ENCODE peak calls at places on chromosomes 1 and 21, in eight cellular contexts. X is bronchial epithelial cell, Y is Panc1, J is thoracic aorta, B is epithelial cell of proximal tubule, U is fibroblast of lung, F is fibroblast of pulmonary artery, V is lower leg skin. C is an unnamed sample.

GRCh38 chr21:17472592-17473271 is 40.1 kb upstream of the CXADR start:
- DNase-seq in F (no peak), B (no peak), U (no peak), Y (no peak), X (no peak), J (no peak), V (no peak), C (no peak)

GRCh38 chr21:25772680-25773079 is 37.9 kb downstream of the GABPA start:
- DNase-seq in V (no peak), J (no peak), Y (no peak), U (peak), B (no peak), X (peak), F (peak), C (no peak)

GRCh38 chr1:88074661-88075060 is 609.4 kb upstream of the PKN2 start:
- DNase-seq in F (no peak), J (no peak), U (no peak), V (no peak), B (no peak), X (no peak), Y (no peak), C (no peak)

GRCh38 chr1:87399701-87400100 is 71.0 kb downstream of the LMO4 start:
- DNase-seq in V (no peak), X (no peak), Y (no peak), F (no peak), B (no peak), U (peak), J (no peak), C (no peak)

GRCh38 chr1:64733576-64734288 is 11.1 kb upstream of the RAVER2 start:
- DNase-seq in J (no peak), F (peak), U (peak), B (no peak), V (no peak), X (no peak), Y (no peak), C (peak)

GRCh38 chr1:168683871-168684270 is 45.1 kb downstream of the DPT start:
- DNase-seq in F (no peak), U (no peak), Y (no peak), V (no peak), B (no peak), X (no peak), J (no peak), C (no peak)

GRCh38 chr1:7596126-7596755 is 174.9 kb upstream of the VAMP3 start:
- DNase-seq in Y (no peak), F (no peak), U (no peak), V (peak), J (no peak), B (no peak), X (no peak), C (no peak)

GRCh38 chr1:218374972-218375371 is 29.8 kb downstream of the TGFB2 start:
- DNase-seq in Y (no peak), X (peak), J (no peak), B (no peak), F (peak), V (no peak), U (peak), C (peak)

GRCh38 chr1:98761238-98761637 is 99.7 kb downstream of the SNX7 start:
- DNase-seq in B (no peak), V (no peak), U (no peak), Y (no peak), J (no peak), F (no peak), X (peak), C (no peak)

GRCh38 chr1:4170953-4171352 is 270.9 kb upstream of the C1orf174 start:
- DNase-seq in F (no peak), J (no peak), B (no peak), X (no peak), U (no peak), Y (no peak), V (peak), C (no peak)

GRCh38 chr1:222817529-222817928 is 2.7 kb downstream of the DISP1 start:
- DNase-seq in B (peak), V (no peak), U (peak), X (peak), J (peak), F (peak), Y (peak), C (peak)

GRCh38 chr21:35138665-35139381 is 89.7 kb upstream of the RUNX1 start:
- DNase-seq in U (peak), B (no peak), F (peak), V (no peak), X (peak), J (no peak), Y (no peak), C (peak)

GRCh38 chr1:108585343-108585742 is 25.4 kb downstream of the EEIG2 start:
- DNase-seq in V (no peak), F (no peak), X (no peak), J (no peak), B (no peak), U (no peak), Y (no peak), C (no peak)

GRCh38 chr1:72241397-72241796 is 40.9 kb downstream of the NEGR1 start:
- DNase-seq in V (no peak), J (no peak), B (peak), X (peak), F (peak), Y (no peak), U (no peak), C (peak)

GRCh38 chr1:109890115-109890953 is 20.3 kb upstream of the CSF1 start:
- DNase-seq in U (no peak), X (no peak), B (no peak), J (no peak), V (no peak), Y (no peak), F (no peak), C (no peak)

GRCh38 chr1:90135306-90135705 is 140.4 kb downstream of the ZNF326 start:
- DNase-seq in V (no peak), F (peak), X (no peak), J (no peak), B (no peak), U (no peak), Y (no peak), C (no peak)

GRCh38 chr1:90132306-90132705 is 137.4 kb downstream of the ZNF326 start:
- DNase-seq in F (no peak), U (no peak), V (no peak), Y (no peak), J (no peak), B (no peak), X (no peak), C (no peak)

GRCh38 chr1:90127288-90127953 is 132.5 kb downstream of the ZNF326 start:
- DNase-seq in Y (no peak), X (peak), J (no peak), B (no peak), V (no peak), U (peak), F (no peak), C (no peak)

DNA sequence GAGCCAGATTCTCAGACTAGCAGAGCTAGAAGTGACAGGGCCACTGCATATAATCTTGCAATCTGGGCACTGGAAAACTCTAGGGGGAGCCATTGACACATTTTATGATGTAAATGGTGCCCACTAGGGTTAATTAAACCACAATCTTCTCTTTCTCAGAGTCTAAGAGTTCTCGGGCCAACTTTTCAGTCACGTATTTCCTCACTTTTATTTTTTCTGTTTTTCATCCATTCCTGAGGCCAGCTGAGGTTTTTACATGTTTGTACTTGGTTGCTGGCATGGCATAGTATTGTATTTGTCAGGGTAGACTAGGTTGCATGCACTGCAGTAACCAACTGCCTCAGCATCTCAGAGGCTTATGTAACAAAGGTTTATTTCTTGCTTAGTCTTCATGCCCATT is 138.2 kb downstream of the ZNF326 start:
- DNase-seq in U (peak), Y (no peak), V (no peak), B (peak), J (no peak), F (peak), X (peak), C (peak)
- TF ChIP-seq CTCF in U (no peak), Y (peak), V (no peak), B (peak), J (peak), F (peak), X (peak), C (peak)

DNA sequence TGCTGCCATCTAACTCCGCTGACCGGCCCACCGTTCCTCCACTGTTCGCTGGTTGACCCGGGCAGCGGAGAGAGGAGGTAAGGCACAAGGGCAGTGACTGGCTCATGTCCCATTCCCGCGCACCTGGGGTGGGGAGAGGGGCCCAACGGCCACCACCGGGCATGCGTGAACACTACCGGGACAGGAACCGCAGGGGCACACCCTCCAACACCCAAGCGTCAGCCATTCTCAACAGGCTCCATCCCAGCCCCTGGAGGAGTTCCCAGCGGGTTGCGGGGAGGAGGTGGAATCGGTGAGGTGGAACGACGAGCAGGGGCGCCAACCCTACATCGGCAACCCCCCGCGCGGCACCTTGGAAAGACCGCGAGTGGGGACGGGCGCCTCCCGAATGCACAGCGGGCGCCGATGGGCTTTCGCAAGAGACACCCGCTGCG is 126.7 kb downstream of the LIPI start:
- DNase-seq in Y (no peak), V (no peak), J (no peak), F (no peak), B (no peak), U (no peak), X (no peak), C (no peak)
- TF ChIP-seq CTCF in Y (no peak), V (no peak), J (no peak), F (no peak), B (no peak), U (no peak), X (no peak), C (no peak)

DNA sequence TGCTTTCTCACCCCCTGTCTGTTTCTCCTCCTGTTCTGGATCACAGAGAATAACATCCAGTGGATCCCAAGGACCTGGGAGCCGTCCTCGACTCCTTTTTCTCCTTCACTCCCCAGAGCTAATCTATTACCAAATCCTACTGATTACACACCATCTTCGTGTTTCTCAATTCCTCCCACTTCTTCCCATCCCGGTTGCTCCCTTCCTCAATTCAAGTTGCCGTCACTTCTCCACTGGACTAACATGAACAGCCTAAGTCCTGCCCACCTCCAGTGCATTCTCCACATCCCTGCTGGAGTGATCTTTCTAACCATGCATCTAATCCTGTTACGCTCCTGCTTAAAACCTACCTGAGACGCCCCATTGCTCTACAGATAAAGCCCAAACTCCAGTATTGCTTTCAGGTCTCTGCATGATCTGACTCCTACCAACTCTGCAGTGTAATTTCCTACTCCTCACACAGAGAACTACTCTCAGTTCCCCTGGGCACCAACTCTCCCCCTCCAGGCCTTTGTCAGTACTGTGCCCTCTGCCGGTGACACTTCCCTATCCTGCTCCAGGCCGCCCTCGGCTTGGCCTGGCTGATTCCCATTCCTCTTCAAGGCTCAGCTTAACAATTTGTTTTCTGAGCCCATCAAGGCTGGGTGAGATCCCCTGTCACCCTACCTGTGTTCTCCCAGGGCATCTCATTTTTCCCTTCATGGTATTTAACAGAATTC is 2.4 kb downstream of the SLAMF8 start:
- DNase-seq in Y (no peak), V (no peak), X (no peak), F (peak), B (no peak), U (no peak), J (no peak), C (no peak)
- TF ChIP-seq CTCF in Y (peak), V (no peak), X (peak), F (peak), B (peak), U (no peak), J (peak), C (no peak)

DNA sequence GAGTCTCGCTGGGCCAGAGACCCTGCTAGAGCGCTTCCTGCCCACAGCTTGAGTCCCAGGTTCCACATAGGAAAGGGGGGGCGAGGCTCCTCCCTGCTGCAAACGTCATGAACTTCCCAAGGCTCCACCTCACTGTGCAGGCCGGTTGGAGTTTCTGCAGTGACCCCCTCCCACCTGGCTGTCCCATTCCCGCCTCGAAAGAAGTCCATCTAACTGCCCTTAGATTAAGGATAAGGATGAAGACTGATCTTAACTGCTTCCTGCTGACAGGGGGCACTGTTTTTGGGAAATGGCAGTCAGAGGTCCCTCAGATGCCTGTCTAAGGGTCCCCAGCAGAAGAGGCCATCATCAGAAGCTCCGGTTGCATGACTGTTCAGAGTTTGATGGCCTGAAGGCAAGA is 62.7 kb downstream of the STUM start:
- DNase-seq in U (no peak), B (no peak), X (no peak), V (peak), F (no peak), J (no peak), Y (no peak), C (no peak)
- TF ChIP-seq CTCF in U (no peak), B (peak), X (no peak), V (no peak), F (no peak), J (no peak), Y (no peak), C (no peak)

GRCh38 chr1:246748867-246749266 is 24.7 kb downstream of the SCCPDH start:
- DNase-seq in B (peak), J (no peak), F (no peak), Y (no peak), U (no peak), X (peak), V (no peak), C (no peak)

GRCh38 chr1:246748006-246748405 is 23.8 kb downstream of the SCCPDH start:
- DNase-seq in J (no peak), X (no peak), Y (no peak), V (no peak), B (no peak), U (no peak), F (no peak), C (no peak)

GRCh38 chr1:246755419-246755818 is 31.2 kb downstream of the SCCPDH start:
- DNase-seq in B (no peak), V (no peak), U (no peak), X (no peak), J (no peak), Y (no peak), F (no peak), C (no peak)

GRCh38 chr1:246750752-246751151 is 26.5 kb downstream of the SCCPDH start:
- DNase-seq in U (no peak), V (no peak), F (no peak), X (no peak), J (no peak), B (no peak), Y (no peak), C (no peak)

DNA sequence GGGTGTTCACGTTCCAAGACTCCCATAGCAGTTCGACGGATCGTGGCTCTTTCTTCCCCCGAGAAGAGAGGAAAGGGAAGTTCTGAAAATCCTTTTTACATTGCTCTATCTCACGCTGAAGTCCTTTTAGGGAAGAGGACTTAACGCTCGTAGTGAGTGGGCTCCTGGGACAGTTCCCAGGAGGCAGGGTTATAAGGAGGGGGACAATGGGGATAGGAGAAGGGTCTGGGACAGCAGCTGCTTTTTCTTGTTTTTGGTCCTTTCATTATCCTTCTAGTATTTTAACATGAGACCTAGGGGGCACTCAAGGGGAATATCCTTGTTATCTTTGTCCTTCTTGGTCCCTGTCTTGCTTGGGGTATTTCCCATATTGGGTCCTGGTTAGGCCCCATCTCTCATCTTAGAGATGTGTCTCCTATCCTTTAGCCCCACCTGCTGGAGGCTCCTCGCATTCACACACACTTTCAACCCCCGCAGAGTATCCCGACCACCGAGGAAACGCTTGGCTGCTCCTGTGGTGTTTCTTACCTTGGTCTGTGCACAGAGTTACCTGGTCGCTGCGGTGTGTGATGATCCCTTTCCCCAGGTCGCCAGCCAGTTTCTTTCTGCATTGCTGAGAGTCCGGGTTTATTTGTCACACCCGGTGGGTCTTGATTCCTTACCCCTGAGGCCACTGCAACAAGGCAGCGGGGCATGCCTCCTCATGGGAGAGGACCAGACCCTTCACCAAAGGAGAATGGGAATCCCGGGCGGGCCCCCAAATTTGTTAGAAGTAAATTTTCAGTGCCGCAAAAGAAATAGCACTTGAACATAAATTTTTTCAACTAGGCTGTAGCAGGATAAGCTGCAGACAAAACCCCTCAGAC is 29.7 kb downstream of the SCCPDH start:
- DNase-seq in X (peak), U (peak), J (no peak), V (peak), Y (peak), B (no peak), F (peak), C (peak)
- TF ChIP-seq CTCF in X (peak), U (peak), J (peak), V (no peak), Y (peak), B (peak), F (peak), C (peak)

GRCh38 chr1:113488576-113489177 is 98.4 kb downstream of the MAGI3 start:
- DNase-seq in V (peak), J (no peak), B (no peak), Y (no peak), X (peak), F (no peak), U (no peak), C (no peak)
- TF ChIP-seq CTCF in V (no peak), J (no peak), B (no peak), Y (no peak), X (peak), F (no peak), U (no peak), C (peak)

DNA sequence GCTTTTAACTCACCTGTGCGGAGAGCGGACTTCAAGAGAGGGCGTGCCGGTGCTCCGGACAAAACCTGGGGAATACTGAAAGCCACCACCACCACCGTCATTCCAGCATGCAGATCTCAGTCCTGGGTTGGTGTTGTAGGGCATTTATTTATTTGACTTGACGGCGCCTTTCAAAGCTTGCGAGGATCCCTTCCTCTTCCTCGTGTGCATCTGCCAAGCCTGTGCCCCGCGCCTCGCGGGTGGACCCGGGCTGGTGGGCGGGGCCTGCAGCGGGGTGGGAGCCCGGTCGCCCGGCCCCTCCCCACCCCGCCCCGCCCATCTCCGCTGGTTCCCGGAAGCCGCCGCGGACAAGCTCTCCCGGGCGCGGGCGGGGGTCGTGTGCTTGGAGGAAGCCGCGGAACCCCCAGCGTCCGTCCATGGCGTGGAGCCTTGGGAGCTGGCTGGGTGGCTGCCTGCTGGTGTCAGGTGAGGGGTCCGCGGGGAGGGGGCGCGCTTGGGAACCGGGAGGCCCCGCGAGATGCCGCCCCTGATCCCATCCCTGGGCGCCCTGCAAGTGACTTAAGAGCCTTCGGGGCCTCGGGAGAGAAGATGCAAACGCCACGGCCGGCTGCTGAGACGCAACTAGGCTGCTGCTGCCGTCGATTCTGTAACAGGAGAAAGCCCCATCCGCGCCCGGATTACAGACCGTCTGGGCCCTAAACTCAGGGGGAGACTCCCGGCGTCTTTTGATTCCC is at the start of gene IL10RB:
- DNase-seq in V (peak), Y (no peak), J (peak), B (no peak), X (peak), U (peak), F (peak), C (peak)
- TF ChIP-seq CTCF in V (no peak), Y (no peak), J (no peak), B (no peak), X (no peak), U (no peak), F (no peak), C (no peak)

GRCh38 chr1:204569478-204569877 is 53.3 kb downstream of the MDM4 start:
- DNase-seq in F (no peak), X (no peak), V (no peak), B (no peak), J (no peak), Y (no peak), U (no peak), C (no peak)
- TF ChIP-seq CTCF in F (no peak), X (no peak), V (no peak), B (no peak), J (no peak), Y (no peak), U (no peak), C (no peak)

C was measured in fibroblast of the aortic adventitia.